ENCODE peak calls at places on chromosomes 16 and 17, in eight cellular contexts. H is stomach, F is AG09319, K is AG10803, V is ovary, Z is tibial artery, E is endothelial cell, O is left ventricle myocardium inferior. I is an unnamed sample.

GRCh38 chr17:5785343-5785742 is 201.0 kb upstream of the NLRP1 start:
- DNase-seq in H (no peak), F (no peak), K (peak; percentile 80), V (no peak), Z (no peak), E (no peak), O (no peak), I (no peak)

GRCh38 chr16:67537270-67537635 is 8.6 kb downstream of the RIPOR1 start:
- DNase-seq in H (peak; percentile 58), F (no peak), K (peak; percentile 35), V (peak; percentile 78), Z (peak; percentile 68), E (peak; percentile 84), O (peak; percentile 79), I (no peak)

GRCh38 chr17:64150237-64151015 is 20.5 kb upstream of the ERN1 start:
- DNase-seq in H (peak; percentile 77), F (no peak), K (peak; percentile 35), V (no peak), Z (peak; percentile 68), E (no peak), O (no peak), I (no peak)

GRCh38 chr17:68656666-68657065 is 55.5 kb upstream of the FAM20A start:
- DNase-seq in H (no peak), F (no peak), K (no peak), V (no peak), Z (no peak), E (no peak), O (no peak), I (no peak)

GRCh38 chr16:18932243-18932997 is 6.2 kb upstream of the SMG1 start:
- DNase-seq in H (no peak), F (no peak), K (peak; percentile 75), V (no peak), Z (peak; percentile 53), E (no peak), O (no peak), I (no peak)

GRCh38 chr17:44636562-44636961 is 19.7 kb upstream of the MEIOC start:
- DNase-seq in H (no peak), F (no peak), K (peak; percentile 76), V (no peak), Z (no peak), E (no peak), O (no peak), I (no peak)

GRCh38 chr16:64131423-64131822 is 990.4 kb downstream of the CDH11 start:
- DNase-seq in H (no peak), F (no peak), K (no peak), V (no peak), Z (no peak), E (no peak), O (no peak), I (no peak)

GRCh38 chr16:53726625-53727024 is 22.7 kb downstream of the FTO start:
- DNase-seq in H (no peak), F (no peak), K (no peak), V (no peak), Z (no peak), E (no peak), O (no peak), I (no peak)

GRCh38 chr17:4444782-4445473 is 11.2 kb downstream of the SPNS3 start:
- DNase-seq in H (peak; percentile 95), F (no peak), K (no peak), V (no peak), Z (peak; percentile 42), E (no peak), O (peak; percentile 80), I (no peak)

GRCh38 chr17:79633937-79634813 is 23.3 kb upstream of the RBFOX3 start:
- DNase-seq in H (peak; percentile 19), F (no peak), K (no peak), V (no peak), Z (peak; percentile 9), E (no peak), O (peak; percentile 6), I (peak; percentile 9)

GRCh38 chr17:74380086-74380958 is 13.0 kb downstream of the GPR142 start:
- DNase-seq in H (peak; percentile 70), F (no peak), K (no peak), V (no peak), Z (peak; percentile 39), E (no peak), O (no peak), I (no peak)
- TF ChIP-seq CTCF in H (no peak), F (no peak), K (no peak), V (no peak), Z (no peak), E (no peak), O (no peak), I (no peak)

DNA sequence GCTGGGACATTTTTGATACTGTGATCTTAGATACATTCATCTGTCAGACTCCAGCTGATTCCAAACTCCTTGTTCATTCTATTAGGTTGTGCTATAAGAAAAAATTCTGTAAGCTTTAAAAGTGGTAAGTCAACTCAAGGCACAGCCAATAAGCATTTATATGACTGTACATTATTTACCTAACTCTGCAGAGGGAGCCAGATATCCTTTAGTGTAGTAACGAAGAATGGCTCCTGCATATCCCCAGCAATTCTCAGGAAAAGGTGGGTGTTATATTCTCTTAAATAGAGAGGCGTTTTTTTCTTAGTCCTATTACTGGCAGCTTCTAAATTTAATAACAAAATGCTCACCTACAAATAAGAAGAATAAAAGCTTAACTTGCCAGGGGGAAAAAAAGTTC is 374.3 kb upstream of the GOT2 start:
- DNase-seq in H (no peak), F (no peak), K (no peak), V (no peak), Z (no peak), E (no peak), O (no peak), I (no peak)
- TF ChIP-seq CTCF in H (no peak), F (no peak), K (no peak), V (no peak), Z (no peak), E (no peak), O (no peak), I (no peak)

GRCh38 chr16:86834451-86835035 is 256.2 kb downstream of the FOXL1 start:
- DNase-seq in H (no peak), F (no peak), K (peak; percentile 35), V (no peak), Z (no peak), E (peak; percentile 30), O (no peak), I (no peak)
- TF ChIP-seq CTCF in H (no peak), F (peak; percentile 0), K (peak; percentile 38), V (no peak), Z (peak; percentile 32), E (no peak), O (no peak), I (no peak)

DNA sequence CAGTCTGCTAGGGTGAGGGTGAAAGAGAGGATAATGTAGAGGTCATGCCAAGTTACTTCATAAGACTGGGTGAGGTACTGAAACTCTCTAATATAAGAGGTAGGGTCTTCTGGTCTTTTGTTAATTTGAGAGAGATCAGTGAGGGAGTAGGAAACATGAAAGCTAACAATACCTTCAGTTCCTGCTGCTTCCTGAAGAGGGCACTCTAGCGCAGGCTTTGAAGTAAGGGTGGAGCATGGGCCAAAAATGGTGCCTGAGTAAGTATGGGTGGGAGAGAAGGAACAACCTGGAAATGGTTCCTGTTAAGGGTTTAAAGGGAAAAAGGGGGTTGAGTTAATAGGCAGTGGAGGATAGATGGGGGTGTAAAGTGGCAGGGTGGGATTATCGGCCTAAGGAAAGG is 2449.5 kb downstream of the TP53TG3F start:
- DNase-seq in H (no peak), F (no peak), K (no peak), V (no peak), Z (no peak), E (no peak), O (no peak), I (no peak)
- TF ChIP-seq CTCF in H (no peak), F (no peak), K (no peak), V (no peak), Z (no peak), E (no peak), O (no peak), I (no peak)

GRCh38 chr17:7445011-7445927 is at the start of gene CHRNB1:
- DNase-seq in H (peak; percentile 78), F (no peak), K (no peak), V (no peak), Z (peak; percentile 75), E (peak; percentile 79), O (peak; percentile 88), I (peak; percentile 67)
- TF ChIP-seq CTCF in H (no peak), F (no peak), K (no peak), V (no peak), Z (no peak), E (no peak), O (peak; percentile 36), I (no peak)

DNA sequence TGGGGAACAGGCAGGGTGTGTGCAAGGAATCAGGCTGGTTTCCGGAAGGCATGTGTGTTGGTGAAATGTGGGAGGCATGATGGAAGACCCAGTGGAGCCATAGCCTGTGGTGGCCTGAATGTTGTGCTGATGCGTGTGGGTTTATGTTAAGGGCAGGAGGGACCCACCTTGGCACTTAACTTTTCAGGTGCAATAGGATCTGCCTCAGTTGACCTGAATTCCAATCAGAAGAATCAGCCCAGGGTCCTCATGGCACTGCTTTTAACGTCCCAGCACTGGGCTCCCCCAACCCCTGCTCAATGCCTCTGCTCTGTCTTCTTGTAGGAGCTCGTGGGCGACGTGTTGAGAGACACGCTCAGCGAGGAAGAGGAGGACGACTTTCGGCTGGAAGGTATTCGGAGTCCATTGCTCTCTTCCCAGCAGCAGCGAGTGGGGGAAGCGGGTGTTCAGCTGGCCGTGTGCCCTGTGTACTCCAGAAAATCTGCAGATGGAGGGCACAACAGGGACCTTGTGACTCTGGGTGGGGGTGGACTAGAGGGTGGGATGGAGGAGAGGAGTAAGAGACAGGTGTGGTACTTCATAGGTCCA is 59.9 kb downstream of the NKD1 start:
- DNase-seq in H (no peak), F (no peak), K (no peak), V (no peak), Z (no peak), E (no peak), O (no peak), I (no peak)
- TF ChIP-seq CTCF in H (no peak), F (no peak), K (no peak), V (no peak), Z (no peak), E (no peak), O (no peak), I (no peak)

DNA sequence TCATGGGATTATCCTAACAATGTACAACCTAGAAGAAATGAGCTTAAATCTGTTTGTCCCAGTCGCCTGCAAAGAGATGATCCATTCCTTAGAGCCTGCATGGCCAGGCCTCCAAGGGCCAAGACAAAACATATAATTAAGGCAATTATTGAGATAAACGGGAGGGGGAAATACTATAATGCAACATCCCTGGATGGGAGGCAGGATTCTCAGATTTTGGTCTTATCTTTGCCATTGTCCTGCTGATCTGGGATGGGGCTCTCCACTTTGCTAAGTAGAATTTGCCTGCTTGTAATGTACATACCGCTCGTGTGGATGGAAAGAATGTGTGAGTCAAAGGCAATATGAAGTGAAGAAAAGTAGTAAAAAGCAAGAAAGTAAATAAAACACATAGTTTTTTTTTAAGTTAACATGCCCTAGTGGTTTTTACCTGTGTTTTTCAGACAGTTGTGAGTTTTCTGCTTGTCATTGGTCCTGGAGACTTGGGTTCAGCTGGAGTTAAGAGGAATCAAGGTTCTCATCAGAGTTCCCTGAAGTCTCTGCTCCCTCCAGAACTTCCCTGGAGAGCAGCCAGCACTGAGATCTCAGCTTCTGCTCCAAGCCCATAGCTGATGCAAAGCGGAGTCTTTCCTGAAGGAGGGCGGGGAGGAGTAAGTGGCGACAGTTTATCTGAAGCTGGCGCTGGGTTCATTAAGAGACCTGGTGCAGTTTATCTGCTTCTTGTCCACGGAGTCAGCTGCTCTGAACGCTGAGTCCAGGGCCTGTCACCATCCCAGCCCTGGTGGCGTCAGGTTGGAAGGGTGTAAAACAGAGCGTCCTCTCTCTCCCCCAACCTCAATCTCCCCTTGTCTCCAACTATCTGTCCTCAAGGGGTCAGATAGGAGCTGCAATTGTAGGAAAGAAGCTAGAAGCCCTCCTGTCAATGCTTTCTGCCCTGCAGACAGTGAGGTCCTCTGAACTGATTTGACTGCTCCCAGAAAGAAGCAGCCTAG is 30.1 kb downstream of the HOXB1 start:
- DNase-seq in H (no peak), F (no peak), K (no peak), V (no peak), Z (no peak), E (no peak), O (no peak), I (no peak)
- TF ChIP-seq CTCF in H (no peak), F (no peak), K (peak; percentile 20), V (no peak), Z (peak; percentile 23), E (no peak), O (no peak), I (no peak)

I was measured in omental fat pad.